ENCODE peak calls at places on chromosomes 11 and 22, in ten cellular contexts. T is psoas muscle; B is trophoblast cell; N is CD4-positive, CD25-positive, alpha-beta regulatory T cell; V is HAP-1; M is lower lobe of right lung; Q is IMR-90; C is tibial nerve; U is A549; H is upper lobe of right lung. D is an unnamed sample.

GRCh38 chr22:49462795-49463194 is 364.9 kb downstream of the BRD1 start:
- DNase-seq in T (no peak), B (no peak), N (no peak), V (no peak), M (no peak), Q (no peak), C (no peak), U (no peak), H (no peak), D (no peak)

GRCh38 chr11:18594999-18595749 is 4.4 kb upstream of the MISFA start:
- DNase-seq in T (no peak), B (peak; percentile 76), N (no peak), V (no peak), M (no peak), Q (peak; percentile 88), C (no peak), U (no peak), H (no peak), D (no peak)

GRCh38 chr11:123719452-123719851 is 22.0 kb downstream of the ZNF202 start:
- DNase-seq in T (no peak), B (peak; percentile 31), N (no peak), V (no peak), M (no peak), Q (peak; percentile 85), C (no peak), U (no peak), H (no peak), D (peak; percentile 20)

GRCh38 chr11:61122761-61123160 is 20.5 kb downstream of the CD5 start:
- DNase-seq in T (no peak), B (peak; percentile 23), N (no peak), V (no peak), M (no peak), Q (no peak), C (no peak), U (no peak), H (no peak), D (no peak)

GRCh38 chr22:39090426-39091064 is 6.5 kb upstream of the APOBEC3H start:
- DNase-seq in T (peak; percentile 29), B (no peak), N (peak; percentile 85), V (no peak), M (peak; percentile 60), Q (no peak), C (no peak), U (no peak), H (no peak), D (no peak)

GRCh38 chr22:23035557-23036277 is 34.6 kb upstream of the GNAZ start:
- DNase-seq in T (no peak), B (no peak), N (no peak), V (no peak), M (no peak), Q (no peak), C (no peak), U (no peak), H (no peak), D (no peak)

GRCh38 chr11:95542868-95543551 is 246.6 kb downstream of the FAM76B start:
- DNase-seq in T (no peak), B (no peak), N (no peak), V (no peak), M (no peak), Q (no peak), C (no peak), U (no peak), H (no peak), D (no peak)

GRCh38 chr11:10454902-10455631 is at the start of gene AMPD3:
- DNase-seq in T (peak; percentile 75), B (peak; percentile 52), N (no peak), V (no peak), M (no peak), Q (peak; percentile 99), C (no peak), U (peak; percentile 82), H (no peak), D (peak; percentile 79)

GRCh38 chr11:86287468-86287796 is 14.6 kb upstream of the HIKESHI start:
- DNase-seq in T (no peak), B (no peak), N (no peak), V (no peak), M (no peak), Q (no peak), C (no peak), U (no peak), H (no peak), D (no peak)

GRCh38 chr11:75577198-75577597 is 15.1 kb downstream of the SERPINH1 start:
- DNase-seq in T (peak; percentile 56), B (peak; percentile 63), N (peak; percentile 43), V (no peak), M (peak; percentile 69), Q (peak; percentile 38), C (peak; percentile 66), U (peak; percentile 37), H (peak; percentile 75), D (peak; percentile 75)

GRCh38 chr11:63553759-63554158 is 9.4 kb downstream of the PLAAT2 start:
- DNase-seq in T (no peak), B (no peak), N (peak; percentile 45), V (no peak), M (no peak), Q (no peak), C (no peak), U (no peak), H (no peak), D (no peak)

GRCh38 chr11:66346476-66347424 is 679 bp downstream of the B4GAT1 start:
- DNase-seq in T (no peak), B (no peak), N (no peak), V (no peak), M (no peak), Q (no peak), C (no peak), U (no peak), H (no peak), D (peak; percentile 41)

GRCh38 chr22:47687364-47687655 is 924.9 kb downstream of the TBC1D22A start:
- DNase-seq in T (no peak), B (no peak), N (no peak), V (no peak), M (no peak), Q (no peak), C (no peak), U (no peak), H (no peak), D (no peak)
- H3K9me3 ChIP-seq in T (no peaks in the 10 kb centered on the region), B (peaks cover 17% of the 10 kb centered on the region), N (peaks cover 9% of the 10 kb centered on the region), V (no peaks in the 10 kb centered on the region), M (peaks cover 5% of the 10 kb centered on the region), Q (peaks cover 56% of the 10 kb centered on the region), C (no peaks in the 10 kb centered on the region), U (peaks cover 6% of the 10 kb centered on the region), H (no peaks in the 10 kb centered on the region), D (peaks cover 26% of the 10 kb centered on the region)

GRCh38 chr11:826836-827145 is 928 bp upstream of the CRACR2B start:
- DNase-seq in T (no peak), B (no peak), N (no peak), V (no peak), M (no peak), Q (no peak), C (no peak), U (no peak), H (no peak), D (no peak)

GRCh38 chr11:825366-826231 is 2.1 kb upstream of the CRACR2B start:
- DNase-seq in T (no peak), B (no peak), N (no peak), V (no peak), M (no peak), Q (no peak), C (no peak), U (no peak), H (no peak), D (no peak)

GRCh38 chr11:824942-825341 is 2.8 kb upstream of the CRACR2B start:
- DNase-seq in T (no peak), B (no peak), N (no peak), V (no peak), M (no peak), Q (no peak), C (no peak), U (no peak), H (no peak), D (no peak)

GRCh38 chr11:823441-824291 is 4.1 kb upstream of the CRACR2B start:
- DNase-seq in T (no peak), B (no peak), N (no peak), V (no peak), M (no peak), Q (no peak), C (no peak), U (no peak), H (no peak), D (no peak)

GRCh38 chr11:824292-824880 is 3.3 kb upstream of the CRACR2B start:
- DNase-seq in T (peak; percentile 63), B (no peak), N (no peak), V (no peak), M (no peak), Q (no peak), C (no peak), U (no peak), H (no peak), D (no peak)
- H3K4me1 ChIP-seq in T (peaks cover 47% of the 10 kb centered on the region), B (peaks cover 27% of the 10 kb centered on the region), N (peaks cover 42% of the 10 kb centered on the region), V (peaks cover 16% of the 10 kb centered on the region), M (peaks cover 65% of the 10 kb centered on the region), Q (peaks cover 21% of the 10 kb centered on the region), C (peaks cover 47% of the 10 kb centered on the region), U (peaks cover 57% of the 10 kb centered on the region), H (peaks cover 60% of the 10 kb centered on the region), D (peaks cover 34% of the 10 kb centered on the region)

DNA sequence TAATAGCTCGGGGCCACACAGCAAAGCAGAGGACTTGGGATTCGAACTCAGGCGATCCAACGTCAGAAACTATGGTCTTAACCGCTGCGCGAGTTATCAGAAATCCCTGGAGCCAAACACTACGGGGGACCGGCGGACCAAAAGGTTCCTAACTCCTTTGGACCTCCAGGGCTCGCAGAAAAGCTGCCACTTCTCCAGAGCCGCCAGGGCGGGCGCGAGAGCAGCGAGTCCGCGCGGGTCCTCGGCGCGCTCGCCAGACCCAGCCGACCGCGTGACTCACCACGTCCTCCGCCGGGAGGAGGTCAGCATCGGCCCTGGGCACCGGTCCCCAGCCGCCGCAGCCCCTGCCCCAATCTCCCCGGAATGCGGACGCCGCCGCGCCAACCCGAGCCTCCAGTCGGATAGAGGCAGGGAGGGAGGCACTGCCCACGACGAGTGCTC is 6.0 kb upstream of the ALX4 start:
- DNase-seq in T (peak; percentile 41), B (peak; percentile 23), N (no peak), V (no peak), M (no peak), Q (peak; percentile 22), C (no peak), U (peak; percentile 44), H (peak; percentile 58), D (peak; percentile 76)
- H3K4me3 ChIP-seq in T (peak overlapping the region; percentile 66), B (peak overlapping the region; percentile 28), N (no peak overlapping the region), V (no peak overlapping the region), M (peak overlapping the region; percentile 30), Q (no peak overlapping the region), C (peak overlapping the region; percentile 21), U (peak overlapping the region; percentile 54), H (no peak overlapping the region), D (no peak overlapping the region)

DNA sequence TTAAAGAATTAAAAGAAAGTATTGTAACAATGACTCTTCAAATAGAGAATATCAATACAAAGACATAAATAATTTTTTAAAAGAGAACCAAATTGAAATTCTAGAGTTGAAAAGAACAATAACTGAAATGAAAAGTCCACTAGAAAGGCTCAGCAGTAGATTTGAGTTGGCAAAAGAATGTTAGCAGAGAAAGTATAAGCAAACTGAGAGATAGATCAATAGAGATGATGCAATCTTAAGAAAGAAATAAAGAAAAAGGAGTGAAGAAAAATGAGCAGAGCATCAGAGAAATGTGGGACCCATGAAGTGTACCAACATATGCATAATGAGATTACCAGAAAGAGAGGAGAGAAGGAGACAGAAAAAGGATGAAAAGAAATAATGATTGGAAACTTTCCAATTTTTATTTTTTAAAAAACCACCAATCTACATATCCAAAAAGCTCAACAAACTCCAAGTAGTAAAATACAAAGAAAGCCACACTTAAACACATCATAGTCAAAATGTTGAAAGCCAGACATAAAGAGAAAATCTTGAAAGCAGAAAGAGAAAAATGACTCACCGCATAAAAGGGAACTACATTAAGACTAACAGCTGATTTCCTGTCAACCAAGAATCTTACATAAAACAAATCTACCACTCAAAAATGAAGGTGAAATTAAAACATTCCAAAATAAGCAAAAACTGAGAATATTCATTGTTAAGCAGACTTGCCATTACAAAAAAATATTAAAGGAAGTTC is 20.9 kb downstream of the NCF4 start:
- DNase-seq in T (no peak), B (no peak), N (peak; percentile 27), V (no peak), M (no peak), Q (no peak), C (no peak), U (no peak), H (no peak), D (no peak)
- H3K9me3 ChIP-seq in T (no peaks in the 10 kb centered on the region), B (no peaks in the 10 kb centered on the region), N (peaks cover 16% of the 10 kb centered on the region), V (peaks cover 4% of the 10 kb centered on the region), M (peaks cover 19% of the 10 kb centered on the region), Q (peaks cover 2% of the 10 kb centered on the region), C (no peaks in the 10 kb centered on the region), U (peaks cover 9% of the 10 kb centered on the region), H (peaks cover 11% of the 10 kb centered on the region), D (peaks cover 17% of the 10 kb centered on the region)

D was measured in adipocyte.